ENCODE peak calls at places on chromosomes 3 and 15, in five cellular contexts. E, C, U, O and K are unnamed samples.

GRCh38 chr3:97857401-97857800 is 35.6 kb downstream of the CRYBG3 start:
- DNase-seq in U (no peak), E (no peak), C (no peak), O (no peak), K (no peak)

GRCh38 chr3:167862104-167862785 is 126.7 kb downstream of the SERPINI1 start:
- DNase-seq in U (no peak), C (no peak), E (no peak), O (no peak), K (no peak)

GRCh38 chr3:66904336-66904735 is 93.8 kb upstream of the KBTBD8 start:
- DNase-seq in E (no peak), U (no peak), O (no peak), C (no peak), K (no peak)

GRCh38 chr15:83108266-83109219 is 1.1 kb downstream of the TM6SF1 start:
- DNase-seq in U (peak), C (peak), O (no peak), E (peak), K (no peak)

GRCh38 chr3:95705786-95706418 is 1108.5 kb upstream of the EPHA6 start:
- DNase-seq in E (no peak), O (no peak), C (no peak), U (no peak), K (no peak)

GRCh38 chr3:179421500-179421899 is 29.8 kb downstream of the GNB4 start:
- DNase-seq in U (no peak), E (no peak), O (no peak), C (peak), K (no peak)

GRCh38 chr15:64859226-64859625 is 17.5 kb downstream of the PLEKHO2 start:
- DNase-seq in U (no peak), E (no peak), O (no peak), C (no peak), K (no peak)

GRCh38 chr15:65406402-65407000 is 16.2 kb downstream of the IGDCC4 start:
- DNase-seq in U (no peak), E (no peak), O (no peak), C (no peak), K (no peak)

GRCh38 chr3:47261301-47261700 is 21.3 kb downstream of the KIF9 start:
- DNase-seq in E (no peak), O (no peak), C (no peak), U (no peak), K (no peak)

GRCh38 chr15:77504310-77504709 is 83.6 kb downstream of the HMG20A start:
- DNase-seq in U (no peak), O (no peak), C (peak), E (no peak), K (no peak)

GRCh38 chr3:6447166-6447801 is 413.6 kb upstream of the GRM7 start:
- DNase-seq in O (no peak), E (no peak), U (no peak), C (no peak), K (no peak)

GRCh38 chr3:17494117-17494809 is 248.2 kb downstream of the TBC1D5 start:
- DNase-seq in E (no peak), U (no peak), O (no peak), C (no peak), K (no peak)

GRCh38 chr3:112582242-112582874 is 20.5 kb downstream of the SLC35A5 start:
- DNase-seq in O (peak), E (peak), U (no peak), C (no peak), K (no peak)

GRCh38 chr15:52658955-52659354 is 20.2 kb downstream of the ATOSA start:
- DNase-seq in E (no peak), O (no peak), C (no peak), U (peak), K (no peak)

GRCh38 chr3:134361162-134361831 is 12.9 kb downstream of the AMOTL2 start:
- DNase-seq in U (no peak), C (no peak), O (no peak), E (no peak), K (no peak)

GRCh38 chr15:64004582-64004981 is 41.7 kb downstream of the DAPK2 start:
- DNase-seq in U (no peak), O (no peak), E (no peak), C (peak), K (no peak)

GRCh38 chr3:10738688-10739372 is 77.2 kb upstream of the SLC6A11 start:
- DNase-seq in E (peak), U (peak), C (peak), O (peak), K (peak)

GRCh38 chr15:69117431-69117841 is 43.0 kb upstream of the GLCE start:
- DNase-seq in U (no peak), O (peak), C (no peak), E (no peak), K (no peak)

GRCh38 chr3:42640129-42640528 is 13.4 kb upstream of the ZBTB47 start:
- DNase-seq in U (no peak), E (no peak), O (no peak), C (no peak), K (no peak)

GRCh38 chr15:68470049-68470738 is 38.2 kb upstream of the ITGA11 start:
- DNase-seq in C (no peak), O (no peak), E (no peak), U (no peak), K (no peak)

GRCh38 chr15:92636950-92637481 is 18.6 kb downstream of the FAM174B start:
- DNase-seq in U (no peak), C (no peak), E (peak), O (no peak), K (no peak)

GRCh38 chr3:9473496-9473895 is 76.1 kb downstream of the SETD5 start:
- DNase-seq in O (no peak), E (no peak), U (no peak), C (no peak), K (no peak)

GRCh38 chr15:83733206-83733605 is 79.3 kb downstream of the ADAMTSL3 start:
- DNase-seq in C (no peak), E (no peak), O (no peak), U (no peak), K (no peak)

GRCh38 chr15:63048986-63049665 is 6.6 kb downstream of the TPM1 start:
- DNase-seq in U (peak), C (peak), O (peak), E (peak), K (no peak)

GRCh38 chr3:111801697-111802655 is 57.1 kb upstream of the PHLDB2 start:
- DNase-seq in U (no peak), O (no peak), C (peak), E (no peak), K (no peak)

GRCh38 chr15:64386291-64386690 is 1.3 kb upstream of the TRIP4 start:
- DNase-seq in E (no peak), U (no peak), C (no peak), O (no peak), K (no peak)

DNA sequence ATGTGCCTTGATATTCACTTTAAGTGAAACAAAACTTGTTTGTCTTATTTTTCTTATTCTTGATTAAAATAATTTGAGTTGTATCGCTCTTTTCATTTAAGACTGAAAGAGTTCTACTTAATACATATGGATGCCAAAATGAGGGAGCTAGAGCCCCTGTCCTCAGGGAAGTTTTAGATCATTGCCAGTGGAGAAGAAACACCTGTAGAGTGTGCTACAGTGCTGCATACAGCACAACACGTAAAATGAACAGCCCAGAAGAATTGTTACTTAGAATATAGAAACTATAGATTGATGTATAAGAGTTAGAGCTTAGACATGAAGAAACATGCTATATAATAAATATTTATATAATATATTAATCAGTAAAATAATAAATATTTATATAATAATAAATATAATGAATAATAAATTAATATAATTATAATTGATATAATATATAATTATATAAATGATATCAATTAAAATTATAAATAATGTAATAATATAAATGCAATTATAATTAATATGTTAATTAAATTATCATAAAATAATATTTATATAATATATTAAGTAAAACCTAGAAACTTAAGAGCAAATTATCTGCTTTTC is 1234.7 kb downstream of the ROBO2 start:
- DNase-seq in C (no peak), U (no peak), E (no peak), O (no peak), K (no peak)
- TF ChIP-seq CTCF in C (no peak), U (no peak), E (no peak), O (no peak), K (peak)

DNA sequence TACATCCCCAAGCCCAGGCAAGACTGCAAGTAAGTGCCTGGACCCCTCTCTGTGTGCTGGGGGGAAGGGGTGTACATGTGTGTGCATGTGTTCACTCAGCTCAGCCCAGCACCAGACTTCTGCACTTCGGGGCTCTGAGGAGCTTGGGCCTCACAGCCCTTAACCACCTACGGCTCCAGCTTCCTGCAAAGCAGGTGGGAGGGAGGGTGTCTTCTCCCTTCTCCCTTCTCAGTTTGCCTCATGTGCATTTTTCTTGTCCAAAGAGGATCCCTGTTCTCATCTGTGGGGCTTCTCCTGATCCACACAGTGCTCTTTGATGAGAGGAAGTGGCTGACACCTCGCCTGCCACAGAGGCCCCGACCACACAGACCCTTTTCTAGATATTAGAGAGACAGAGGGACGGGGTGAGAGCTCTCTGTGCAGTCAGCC is 69.3 kb downstream of the MESD start:
- DNase-seq in E (no peak), C (no peak), U (no peak), O (no peak), K (no peak)
- TF ChIP-seq CTCF in E (no peak), C (no peak), U (no peak), O (no peak), K (no peak)

GRCh38 chr3:196988241-196989029 is 19.8 kb upstream of the PIGZ start:
- DNase-seq in U (no peak), E (no peak), C (no peak), O (no peak), K (no peak)
- TF ChIP-seq CTCF in U (no peak), E (peak), C (no peak), O (no peak), K (no peak)

GRCh38 chr3:94036909-94037507 is 8.6 kb upstream of the STX19 start:
- DNase-seq in U (peak), C (no peak), O (no peak), E (no peak), K (no peak)
- TF ChIP-seq CTCF in U (peak), C (peak), O (peak), E (peak), K (peak)

GRCh38 chr3:57007513-57008415 is 52.7 kb upstream of the SPATA12 start:
- DNase-seq in O (no peak), C (peak), E (no peak), U (no peak), K (no peak)

GRCh38 chr3:57006048-57006709 is 54.3 kb upstream of the SPATA12 start:
- DNase-seq in C (no peak), E (no peak), O (no peak), U (no peak), K (no peak)

GRCh38 chr3:57004154-57004730 is 56.2 kb upstream of the SPATA12 start:
- DNase-seq in O (no peak), U (no peak), E (no peak), C (no peak), K (no peak)

GRCh38 chr3:57009367-57009766 is 51.1 kb upstream of the SPATA12 start:
- DNase-seq in U (no peak), E (no peak), C (no peak), O (no peak), K (no peak)

DNA sequence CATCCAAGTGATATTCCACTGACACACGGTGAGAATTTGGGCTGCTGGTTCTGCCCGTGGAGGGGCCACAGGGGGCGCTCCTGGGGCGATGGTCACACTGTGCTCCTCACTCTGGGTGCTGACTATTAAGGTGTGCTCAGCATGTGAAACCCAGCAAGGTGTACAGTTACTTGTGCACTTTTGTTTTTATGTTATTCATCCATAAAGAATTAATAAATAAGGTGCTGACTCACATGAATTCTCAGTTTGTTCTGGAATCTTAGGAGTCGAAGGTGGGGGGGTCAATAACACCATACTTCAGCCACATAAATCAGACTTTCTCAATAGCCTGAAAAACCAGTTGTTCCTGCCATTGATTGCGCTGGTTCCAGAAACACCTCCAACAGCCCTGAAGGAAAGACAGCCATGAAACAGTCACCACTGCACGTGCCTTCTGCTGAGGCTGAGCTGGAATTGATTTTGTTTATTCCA is 53.5 kb upstream of the SPATA12 start:
- DNase-seq in E (no peak), C (peak), O (no peak), U (no peak), K (no peak)
- TF ChIP-seq CTCF in E (peak), C (no peak), O (peak), U (peak), K (no peak)

GRCh38 chr3:103308921-103309320 is 874.1 kb downstream of the ZPLD1 start:
- DNase-seq in E (no peak), C (no peak), O (no peak), U (no peak), K (no peak)
- TF ChIP-seq CTCF in E (peak), C (no peak), O (peak), U (no peak), K (no peak)